ENCODE peak calls at places on chromosomes 13 and 19, in seven cellular contexts. One of them, this sample, is unnamed.

GRCh38 chr13:39406688-39407087 is 196.3 kb downstream of the LHFPL6 start:
- DNase-seq in HFF-Myc: no peak
- DNase-seq in NCI-H1930: no peak
- DNase-seq in fibroblast of gingiva: no peak
- DNase-seq in stimulated activated CD4-positive, alpha-beta T cell treated with anti-CD3 and anti-CD28 coated beads, Interleukin-1b, Interleukin-23, amount 100 ng/mL, for 1 hour: no peak
- DNase-seq in progenitor cell of endocrine pancreas: no peak
- DNase-seq in activated CD4-positive, alpha-beta T cell treated with anti-CD3 and anti-CD28 coated beads, Interleukin-2, amount 10 ng/mL, durations not matched to agents 7 days and 5 days: no peak
- DNase-seq in this sample: no peak

GRCh38 chr19:56966225-56966696 is 125.7 kb upstream of the PEG3 start:
- DNase-seq in progenitor cell of endocrine pancreas: no peak
- DNase-seq in fibroblast of gingiva: no peak
- DNase-seq in HFF-Myc: no peak
- DNase-seq in stimulated activated CD4-positive, alpha-beta T cell treated with anti-CD3 and anti-CD28 coated beads, Interleukin-1b, Interleukin-23, amount 100 ng/mL, for 1 hour: no peak
- DNase-seq in activated CD4-positive, alpha-beta T cell treated with anti-CD3 and anti-CD28 coated beads, Interleukin-2, amount 10 ng/mL, durations not matched to agents 7 days and 5 days: no peak
- DNase-seq in NCI-H1930: no peak
- DNase-seq in this sample: no peak

GRCh38 chr19:32916969-32917611 is 47.5 kb upstream of the SLC7A9 start:
- DNase-seq in progenitor cell of endocrine pancreas: no peak
- DNase-seq in stimulated activated CD4-positive, alpha-beta T cell treated with anti-CD3 and anti-CD28 coated beads, Interleukin-1b, Interleukin-23, amount 100 ng/mL, for 1 hour: no peak
- DNase-seq in HFF-Myc: no peak
- DNase-seq in fibroblast of gingiva: no peak
- DNase-seq in activated CD4-positive, alpha-beta T cell treated with anti-CD3 and anti-CD28 coated beads, Interleukin-2, amount 10 ng/mL, durations not matched to agents 7 days and 5 days: no peak
- DNase-seq in NCI-H1930: no peak
- DNase-seq in this sample: no peak

GRCh38 chr19:2300533-2300932 is 7.4 kb downstream of the LINGO3 start:
- DNase-seq in progenitor cell of endocrine pancreas: no peak
- DNase-seq in activated CD4-positive, alpha-beta T cell treated with anti-CD3 and anti-CD28 coated beads, Interleukin-2, amount 10 ng/mL, durations not matched to agents 7 days and 5 days: no peak
- DNase-seq in HFF-Myc: no peak
- DNase-seq in fibroblast of gingiva: no peak
- DNase-seq in stimulated activated CD4-positive, alpha-beta T cell treated with anti-CD3 and anti-CD28 coated beads, Interleukin-1b, Interleukin-23, amount 100 ng/mL, for 1 hour: no peak
- DNase-seq in NCI-H1930: no peak
- DNase-seq in this sample: no peak

GRCh38 chr19:46239193-46239767 is 9.7 kb downstream of the IGFL1 start:
- DNase-seq in HFF-Myc: no peak
- DNase-seq in fibroblast of gingiva: no peak
- DNase-seq in progenitor cell of endocrine pancreas: no peak
- DNase-seq in NCI-H1930: no peak
- DNase-seq in stimulated activated CD4-positive, alpha-beta T cell treated with anti-CD3 and anti-CD28 coated beads, Interleukin-1b, Interleukin-23, amount 100 ng/mL, for 1 hour: no peak
- DNase-seq in activated CD4-positive, alpha-beta T cell treated with anti-CD3 and anti-CD28 coated beads, Interleukin-2, amount 10 ng/mL, durations not matched to agents 7 days and 5 days: no peak
- DNase-seq in this sample: no peak

GRCh38 chr13:48583859-48584311 is 51.0 kb upstream of the RCBTB2 start:
- DNase-seq in progenitor cell of endocrine pancreas: no peak
- DNase-seq in activated CD4-positive, alpha-beta T cell treated with anti-CD3 and anti-CD28 coated beads, Interleukin-2, amount 10 ng/mL, durations not matched to agents 7 days and 5 days: no peak
- DNase-seq in fibroblast of gingiva: no peak
- DNase-seq in stimulated activated CD4-positive, alpha-beta T cell treated with anti-CD3 and anti-CD28 coated beads, Interleukin-1b, Interleukin-23, amount 100 ng/mL, for 1 hour: no peak
- DNase-seq in HFF-Myc: no peak
- DNase-seq in NCI-H1930: no peak
- DNase-seq in this sample: no peak

GRCh38 chr19:44071824-44072542 is at the start of gene ZNF284:
- DNase-seq in stimulated activated CD4-positive, alpha-beta T cell treated with anti-CD3 and anti-CD28 coated beads, Interleukin-1b, Interleukin-23, amount 100 ng/mL, for 1 hour: peak
- DNase-seq in fibroblast of gingiva: peak
- DNase-seq in HFF-Myc: peak
- DNase-seq in NCI-H1930: peak
- DNase-seq in activated CD4-positive, alpha-beta T cell treated with anti-CD3 and anti-CD28 coated beads, Interleukin-2, amount 10 ng/mL, durations not matched to agents 7 days and 5 days: peak
- DNase-seq in progenitor cell of endocrine pancreas: peak
- DNase-seq in this sample: peak

GRCh38 chr19:2015611-2015950 is at the start of gene BTBD2:
- DNase-seq in fibroblast of gingiva: peak
- DNase-seq in stimulated activated CD4-positive, alpha-beta T cell treated with anti-CD3 and anti-CD28 coated beads, Interleukin-1b, Interleukin-23, amount 100 ng/mL, for 1 hour: peak
- DNase-seq in HFF-Myc: no peak
- DNase-seq in progenitor cell of endocrine pancreas: no peak
- DNase-seq in NCI-H1930: peak
- DNase-seq in activated CD4-positive, alpha-beta T cell treated with anti-CD3 and anti-CD28 coated beads, Interleukin-2, amount 10 ng/mL, durations not matched to agents 7 days and 5 days: peak
- DNase-seq in this sample: peak

GRCh38 chr13:67123165-67123564 is 107.0 kb downstream of the PCDH9 start:
- DNase-seq in progenitor cell of endocrine pancreas: no peak
- DNase-seq in HFF-Myc: no peak
- DNase-seq in NCI-H1930: no peak
- DNase-seq in fibroblast of gingiva: no peak
- DNase-seq in stimulated activated CD4-positive, alpha-beta T cell treated with anti-CD3 and anti-CD28 coated beads, Interleukin-1b, Interleukin-23, amount 100 ng/mL, for 1 hour: no peak
- DNase-seq in activated CD4-positive, alpha-beta T cell treated with anti-CD3 and anti-CD28 coated beads, Interleukin-2, amount 10 ng/mL, durations not matched to agents 7 days and 5 days: no peak
- DNase-seq in this sample: no peak

GRCh38 chr19:3798137-3798536 is 12.0 kb upstream of the MATK start:
- DNase-seq in activated CD4-positive, alpha-beta T cell treated with anti-CD3 and anti-CD28 coated beads, Interleukin-2, amount 10 ng/mL, durations not matched to agents 7 days and 5 days: peak
- DNase-seq in fibroblast of gingiva: no peak
- DNase-seq in HFF-Myc: no peak
- DNase-seq in progenitor cell of endocrine pancreas: no peak
- DNase-seq in stimulated activated CD4-positive, alpha-beta T cell treated with anti-CD3 and anti-CD28 coated beads, Interleukin-1b, Interleukin-23, amount 100 ng/mL, for 1 hour: no peak
- DNase-seq in NCI-H1930: no peak
- DNase-seq in this sample: no peak

GRCh38 chr19:41298327-41298964 is 11.5 kb upstream of the CCDC97 start:
- DNase-seq in fibroblast of gingiva: peak
- DNase-seq in NCI-H1930: no peak
- DNase-seq in progenitor cell of endocrine pancreas: no peak
- DNase-seq in activated CD4-positive, alpha-beta T cell treated with anti-CD3 and anti-CD28 coated beads, Interleukin-2, amount 10 ng/mL, durations not matched to agents 7 days and 5 days: no peak
- DNase-seq in stimulated activated CD4-positive, alpha-beta T cell treated with anti-CD3 and anti-CD28 coated beads, Interleukin-1b, Interleukin-23, amount 100 ng/mL, for 1 hour: no peak
- DNase-seq in HFF-Myc: peak
- DNase-seq in this sample: peak

GRCh38 chr13:109667754-109668360 is 118.5 kb downstream of the IRS2 start:
- DNase-seq in progenitor cell of endocrine pancreas: no peak
- DNase-seq in NCI-H1930: no peak
- DNase-seq in activated CD4-positive, alpha-beta T cell treated with anti-CD3 and anti-CD28 coated beads, Interleukin-2, amount 10 ng/mL, durations not matched to agents 7 days and 5 days: no peak
- DNase-seq in fibroblast of gingiva: no peak
- DNase-seq in HFF-Myc: no peak
- DNase-seq in stimulated activated CD4-positive, alpha-beta T cell treated with anti-CD3 and anti-CD28 coated beads, Interleukin-1b, Interleukin-23, amount 100 ng/mL, for 1 hour: no peak
- DNase-seq in this sample: no peak

GRCh38 chr13:69935043-69935442 is 172.6 kb upstream of the ATXN8OS start:
- DNase-seq in HFF-Myc: no peak
- DNase-seq in fibroblast of gingiva: no peak
- DNase-seq in activated CD4-positive, alpha-beta T cell treated with anti-CD3 and anti-CD28 coated beads, Interleukin-2, amount 10 ng/mL, durations not matched to agents 7 days and 5 days: no peak
- DNase-seq in progenitor cell of endocrine pancreas: no peak
- DNase-seq in NCI-H1930: no peak
- DNase-seq in stimulated activated CD4-positive, alpha-beta T cell treated with anti-CD3 and anti-CD28 coated beads, Interleukin-1b, Interleukin-23, amount 100 ng/mL, for 1 hour: no peak
- DNase-seq in this sample: no peak

GRCh38 chr13:111324736-111325135 is 4.3 kb downstream of the TEX29 start:
- DNase-seq in NCI-H1930: no peak
- DNase-seq in stimulated activated CD4-positive, alpha-beta T cell treated with anti-CD3 and anti-CD28 coated beads, Interleukin-1b, Interleukin-23, amount 100 ng/mL, for 1 hour: no peak
- DNase-seq in fibroblast of gingiva: no peak
- DNase-seq in progenitor cell of endocrine pancreas: no peak
- DNase-seq in HFF-Myc: no peak
- DNase-seq in activated CD4-positive, alpha-beta T cell treated with anti-CD3 and anti-CD28 coated beads, Interleukin-2, amount 10 ng/mL, durations not matched to agents 7 days and 5 days: no peak
- DNase-seq in this sample: no peak

GRCh38 chr13:110361365-110361911 is 54.4 kb downstream of the COL4A2 start:
- DNase-seq in HFF-Myc: no peak
- DNase-seq in activated CD4-positive, alpha-beta T cell treated with anti-CD3 and anti-CD28 coated beads, Interleukin-2, amount 10 ng/mL, durations not matched to agents 7 days and 5 days: no peak
- DNase-seq in NCI-H1930: no peak
- DNase-seq in progenitor cell of endocrine pancreas: no peak
- DNase-seq in fibroblast of gingiva: peak
- DNase-seq in stimulated activated CD4-positive, alpha-beta T cell treated with anti-CD3 and anti-CD28 coated beads, Interleukin-1b, Interleukin-23, amount 100 ng/mL, for 1 hour: no peak
- DNase-seq in this sample: peak

GRCh38 chr13:113084094-113084942 is 21.3 kb upstream of the F7 start:
- DNase-seq in NCI-H1930: no peak
- DNase-seq in stimulated activated CD4-positive, alpha-beta T cell treated with anti-CD3 and anti-CD28 coated beads, Interleukin-1b, Interleukin-23, amount 100 ng/mL, for 1 hour: no peak
- DNase-seq in fibroblast of gingiva: no peak
- DNase-seq in activated CD4-positive, alpha-beta T cell treated with anti-CD3 and anti-CD28 coated beads, Interleukin-2, amount 10 ng/mL, durations not matched to agents 7 days and 5 days: no peak
- DNase-seq in progenitor cell of endocrine pancreas: no peak
- DNase-seq in HFF-Myc: no peak
- DNase-seq in this sample: no peak

GRCh38 chr19:41936416-41936850 is 8.2 kb upstream of the ERFL start:
- DNase-seq in progenitor cell of endocrine pancreas: no peak
- DNase-seq in HFF-Myc: no peak
- DNase-seq in stimulated activated CD4-positive, alpha-beta T cell treated with anti-CD3 and anti-CD28 coated beads, Interleukin-1b, Interleukin-23, amount 100 ng/mL, for 1 hour: no peak
- DNase-seq in fibroblast of gingiva: no peak
- DNase-seq in activated CD4-positive, alpha-beta T cell treated with anti-CD3 and anti-CD28 coated beads, Interleukin-2, amount 10 ng/mL, durations not matched to agents 7 days and 5 days: no peak
- DNase-seq in NCI-H1930: no peak
- DNase-seq in this sample: no peak

GRCh38 chr13:49997935-49998334 is 1.1 kb downstream of the TRIM13 start:
- DNase-seq in NCI-H1930: no peak
- DNase-seq in progenitor cell of endocrine pancreas: no peak
- DNase-seq in activated CD4-positive, alpha-beta T cell treated with anti-CD3 and anti-CD28 coated beads, Interleukin-2, amount 10 ng/mL, durations not matched to agents 7 days and 5 days: no peak
- DNase-seq in stimulated activated CD4-positive, alpha-beta T cell treated with anti-CD3 and anti-CD28 coated beads, Interleukin-1b, Interleukin-23, amount 100 ng/mL, for 1 hour: no peak
- DNase-seq in fibroblast of gingiva: no peak
- DNase-seq in HFF-Myc: no peak
- DNase-seq in this sample: no peak

GRCh38 chr19:19064811-19065745 is 1.3 kb downstream of the SLC25A42 start:
- DNase-seq in stimulated activated CD4-positive, alpha-beta T cell treated with anti-CD3 and anti-CD28 coated beads, Interleukin-1b, Interleukin-23, amount 100 ng/mL, for 1 hour: no peak
- DNase-seq in HFF-Myc: no peak
- DNase-seq in progenitor cell of endocrine pancreas: no peak
- DNase-seq in activated CD4-positive, alpha-beta T cell treated with anti-CD3 and anti-CD28 coated beads, Interleukin-2, amount 10 ng/mL, durations not matched to agents 7 days and 5 days: peak
- DNase-seq in fibroblast of gingiva: no peak
- DNase-seq in NCI-H1930: no peak
- DNase-seq in this sample: no peak

GRCh38 chr13:109989155-109989554 is 202.8 kb upstream of the IRS2 start:
- DNase-seq in stimulated activated CD4-positive, alpha-beta T cell treated with anti-CD3 and anti-CD28 coated beads, Interleukin-1b, Interleukin-23, amount 100 ng/mL, for 1 hour: no peak
- DNase-seq in fibroblast of gingiva: no peak
- DNase-seq in activated CD4-positive, alpha-beta T cell treated with anti-CD3 and anti-CD28 coated beads, Interleukin-2, amount 10 ng/mL, durations not matched to agents 7 days and 5 days: no peak
- DNase-seq in HFF-Myc: no peak
- DNase-seq in NCI-H1930: no peak
- DNase-seq in progenitor cell of endocrine pancreas: no peak
- DNase-seq in this sample: no peak

GRCh38 chr19:48476176-48476575 is 7.0 kb downstream of the CYTH2 start:
- DNase-seq in HFF-Myc: no peak
- DNase-seq in activated CD4-positive, alpha-beta T cell treated with anti-CD3 and anti-CD28 coated beads, Interleukin-2, amount 10 ng/mL, durations not matched to agents 7 days and 5 days: no peak
- DNase-seq in NCI-H1930: no peak
- DNase-seq in fibroblast of gingiva: no peak
- DNase-seq in progenitor cell of endocrine pancreas: no peak
- DNase-seq in stimulated activated CD4-positive, alpha-beta T cell treated with anti-CD3 and anti-CD28 coated beads, Interleukin-1b, Interleukin-23, amount 100 ng/mL, for 1 hour: no peak
- DNase-seq in this sample: no peak

GRCh38 chr13:114049026-114049425 is 75.2 kb upstream of the C13orf46 start:
- DNase-seq in fibroblast of gingiva: no peak
- DNase-seq in NCI-H1930: no peak
- DNase-seq in stimulated activated CD4-positive, alpha-beta T cell treated with anti-CD3 and anti-CD28 coated beads, Interleukin-1b, Interleukin-23, amount 100 ng/mL, for 1 hour: peak
- DNase-seq in activated CD4-positive, alpha-beta T cell treated with anti-CD3 and anti-CD28 coated beads, Interleukin-2, amount 10 ng/mL, durations not matched to agents 7 days and 5 days: peak
- DNase-seq in HFF-Myc: no peak
- DNase-seq in progenitor cell of endocrine pancreas: no peak
- DNase-seq in this sample: no peak

GRCh38 chr19:7159105-7159933 is 89.8 kb downstream of the ZNF557 start:
- DNase-seq in activated CD4-positive, alpha-beta T cell treated with anti-CD3 and anti-CD28 coated beads, Interleukin-2, amount 10 ng/mL, durations not matched to agents 7 days and 5 days: no peak
- DNase-seq in fibroblast of gingiva: no peak
- DNase-seq in progenitor cell of endocrine pancreas: no peak
- DNase-seq in stimulated activated CD4-positive, alpha-beta T cell treated with anti-CD3 and anti-CD28 coated beads, Interleukin-1b, Interleukin-23, amount 100 ng/mL, for 1 hour: no peak
- DNase-seq in NCI-H1930: no peak
- DNase-seq in HFF-Myc: peak
- DNase-seq in this sample: peak